ENCODE peak calls at places on chromosome 17, in ten cellular contexts. H is IMR-90, I is SW 1271, U is fibroblast of mammary gland, Y is PC-9, G is fibroblast of lung, W is NCI-H2171 treated with DMSO at 0.1 percent for 48 hours, O is left ventricle myocardium inferior, V is GM23248, E is heart left ventricle. F is an unnamed sample.
A peak's percentile ranks its signal among the peaks of the same experiment; 100 is the strongest.

GRCh38 chr17:36937001-36937960 is at the start of gene LHX1:
- DNase-seq in E (no peak), I (no peak), U (no peak), W (no peak), Y (no peak), H (no peak), O (no peak), V (no peak), G (no peak), F (no peak)

GRCh38 chr17:64216385-64217248 is 46.4 kb downstream of the TEX2 start:
- DNase-seq in H (peak; percentile 32), O (peak; percentile 44), E (peak; percentile 64), G (peak; percentile 51), W (no peak), I (no peak), V (peak; percentile 25), Y (no peak), U (peak; percentile 69), F (no peak)

GRCh38 chr17:2423271-2423670 is 22.4 kb upstream of the MNT start:
- DNase-seq in W (no peak), V (no peak), E (no peak), Y (no peak), I (no peak), O (no peak), H (no peak), G (no peak), U (no peak), F (no peak)

GRCh38 chr17:74635418-74635817 is 11.9 kb upstream of the CD300E start:
- DNase-seq in U (no peak), I (no peak), V (no peak), G (no peak), Y (no peak), E (no peak), H (no peak), W (no peak), O (no peak), F (no peak)

GRCh38 chr17:3911271-3912053 is 4.8 kb downstream of the P2RX1 start:
- DNase-seq in I (no peak), Y (no peak), W (peak; percentile 88), O (no peak), H (no peak), U (no peak), G (no peak), V (no peak), E (peak; percentile 73), F (no peak)

GRCh38 chr17:3678095-3678820 is 9.6 kb downstream of the EMC6 start:
- DNase-seq in E (no peak), I (no peak), H (peak; percentile 45), O (no peak), V (peak; percentile 59), Y (no peak), W (no peak), U (peak; percentile 71), G (no peak), F (peak; percentile 26)

GRCh38 chr17:60060474-60060873 is 18.2 kb downstream of the HEATR6 start:
- DNase-seq in I (no peak), G (no peak), Y (no peak), W (no peak), U (peak; percentile 58), V (no peak), H (no peak), O (no peak), E (no peak), F (no peak)

GRCh38 chr17:66715745-66716156 is 119.2 kb upstream of the CACNG5 start:
- DNase-seq in E (no peak), U (peak; percentile 70), V (peak; percentile 76), O (no peak), I (no peak), Y (peak; percentile 60), G (peak; percentile 73), W (peak; percentile 85), H (peak; percentile 75), F (peak; percentile 92)

GRCh38 chr17:74757502-74757901 is 9.1 kb downstream of the NHERF1 start:
- DNase-seq in G (no peak), U (no peak), Y (no peak), E (peak; percentile 60), V (no peak), I (no peak), H (no peak), W (peak; percentile 74), O (peak; percentile 52), F (no peak)

GRCh38 chr17:69175262-69175811 is 33.6 kb upstream of the ABCA6 start:
- DNase-seq in G (no peak), W (no peak), E (no peak), V (no peak), H (no peak), U (no peak), O (no peak), I (no peak), Y (no peak), F (no peak)

GRCh38 chr17:5584971-5585794 is 874 bp upstream of the NLRP1 start:
- DNase-seq in Y (peak; percentile 41), V (peak; percentile 93), U (peak; percentile 81), W (no peak), G (peak; percentile 74), E (no peak), O (peak; percentile 26), I (peak; percentile 48), H (peak; percentile 89), F (peak; percentile 55)

GRCh38 chr17:44941712-44942331 is 5.8 kb downstream of the KIF18B start:
- DNase-seq in E (no peak), V (no peak), I (no peak), W (no peak), U (no peak), Y (no peak), O (no peak), H (no peak), G (no peak), F (no peak)

GRCh38 chr17:77963441-77963840 is 4.9 kb downstream of the TNRC6C start:
- DNase-seq in Y (no peak), V (peak; percentile 91), G (peak; percentile 86), O (peak; percentile 33), U (peak; percentile 91), W (peak; percentile 71), E (peak; percentile 65), I (no peak), H (peak; percentile 93), F (no peak)

GRCh38 chr17:48577946-48578615 is at the start of gene HOXB4:
- DNase-seq in E (peak; percentile 70), U (peak; percentile 77), Y (no peak), O (peak; percentile 68), G (peak; percentile 92), I (no peak), W (no peak), H (peak; percentile 88), V (peak; percentile 90), F (no peak)

GRCh38 chr17:28599311-28600184 is 723 bp upstream of the SPAG5 start:
- DNase-seq in U (peak; percentile 98), O (peak; percentile 52), G (peak; percentile 86), E (peak; percentile 63), W (peak; percentile 85), H (peak; percentile 94), Y (peak; percentile 76), I (peak; percentile 29), V (peak; percentile 96), F (peak; percentile 80)

GRCh38 chr17:34354637-34355036 is 1.6 kb upstream of the CCL13 start:
- DNase-seq in G (peak; percentile 21), U (peak; percentile 65), E (no peak), H (peak; percentile 70), O (no peak), I (no peak), V (peak; percentile 13), Y (no peak), W (no peak), F (no peak)

GRCh38 chr17:82428546-82428945 is 10.2 kb upstream of the OGFOD3 start:
- DNase-seq in E (no peak), G (no peak), W (no peak), I (no peak), Y (no peak), O (no peak), H (no peak), U (no peak), V (no peak), F (no peak)

GRCh38 chr17:81156866-81157805 is 8.2 kb upstream of the PVALEF start:
- DNase-seq in E (no peak), I (no peak), W (no peak), O (no peak), U (no peak), H (no peak), V (no peak), G (no peak), Y (no peak), F (no peak)

GRCh38 chr17:74177018-74177450 is 26.4 kb upstream of the RPL38 start:
- DNase-seq in H (peak; percentile 37), U (peak; percentile 42), I (no peak), G (peak; percentile 3), O (no peak), W (peak; percentile 30), V (peak; percentile 63), Y (no peak), E (no peak), F (peak; percentile 60)

GRCh38 chr17:67520282-67520906 is 143.3 kb downstream of the PITPNC1 start:
- DNase-seq in I (no peak), E (no peak), Y (no peak), U (peak; percentile 95), O (no peak), G (peak; percentile 84), W (no peak), H (peak; percentile 48), V (peak; percentile 85), F (no peak)

GRCh38 chr17:33475594-33475993 is 182.5 kb upstream of the ASIC2 start:
- DNase-seq in O (no peak), H (no peak), U (no peak), G (no peak), W (no peak), I (no peak), V (no peak), Y (no peak), E (no peak), F (no peak)

GRCh38 chr17:59607817-59608403 is 11.8 kb upstream of the CLTC start:
- DNase-seq in G (no peak), Y (no peak), O (no peak), H (no peak), E (no peak), V (no peak), I (no peak), W (no peak), U (no peak), F (peak; percentile 63)

GRCh38 chr17:791807-792206 is 9.7 kb downstream of the MRM3 start:
- DNase-seq in Y (no peak), V (no peak), E (no peak), G (no peak), O (no peak), I (no peak), U (no peak), W (no peak), H (no peak), F (no peak)

GRCh38 chr17:32569171-32570080 is 82.6 kb downstream of the CDK5R1 start:
- DNase-seq in W (no peak), G (no peak), I (no peak), H (no peak), Y (peak; percentile 91), V (peak; percentile 78), O (no peak), U (peak; percentile 41), E (no peak), F (peak; percentile 77)

GRCh38 chr17:1769826-1770477 is 8.1 kb downstream of the SERPINF1 start:
- DNase-seq in I (no peak), W (peak; percentile 99), U (no peak), H (no peak), O (no peak), Y (peak; percentile 76), V (no peak), E (no peak), G (no peak), F (peak; percentile 17)

GRCh38 chr17:83189013-83189672 is 109.7 kb downstream of the METRNL start:
- DNase-seq in W (no peak), E (peak; percentile 25), V (no peak), U (no peak), O (no peak), Y (no peak), G (no peak), H (no peak), I (no peak), F (no peak)

GRCh38 chr17:16122697-16123434 is 92.5 kb downstream of the NCOR1 start:
- DNase-seq in H (peak; percentile 45), Y (no peak), G (no peak), W (no peak), O (no peak), U (no peak), E (no peak), I (no peak), V (no peak), F (peak; percentile 73)

GRCh38 chr17:19311016-19311415 is 51.5 kb downstream of the B9D1 start:
- DNase-seq in I (no peak), E (no peak), U (no peak), Y (no peak), G (no peak), W (no peak), H (no peak), V (no peak), O (no peak), F (no peak)

F was measured in PC-3.